ENCODE peak calls at places on chromosomes 13 and 19, in nine cellular contexts. P is cardiac muscle cell; Q is GM20000; S is COR-L47; T is pons; V is EL; C is activated T-cell treated with anti-CD3 and anti-CD28 coated beads for 1 hour; E is activated T-helper 1 cell treated with anti-CD3 and anti-CD28 coated beads, Interleukin-12 subunit alpha, Interleukin-12 subunit beta, Interleukin-2, Interleukin-4 antibody, amounts not matched to agents 30 ng/mL and 10 ng/mL and 1 ng/mL, durations not matched to agents 14 hours and 24 hours and 36 hours; O is astrocyte of the spinal cord. R is an unnamed sample.
A peak's percentile ranks its signal among the peaks of the same experiment; 100 is the strongest.

GRCh38 chr19:12513531-12514061 is 29.0 kb upstream of the ZNF709 start:
- DNase-seq in P (no peak), Q (no peak), S (no peak), T (peak; percentile 32), V (no peak), C (no peak), E (no peak), O (no peak), R (no peak)

GRCh38 chr19:50434525-50434924 is 1.8 kb downstream of the MYBPC2 start:
- DNase-seq in P (no peak), Q (no peak), S (peak; percentile 67), T (no peak), V (no peak), C (no peak), E (no peak), O (no peak), R (no peak)

GRCh38 chr19:18436651-18437478 is 1.1 kb downstream of the ISYNA1 start:
- DNase-seq in P (peak; percentile 97), Q (peak; percentile 97), S (peak; percentile 52), T (peak; percentile 34), V (peak; percentile 89), C (peak; percentile 67), E (peak; percentile 57), O (peak; percentile 86), R (no peak)

GRCh38 chr13:25752957-25753540 is 298.8 kb downstream of the SHISA2 start:
- DNase-seq in P (no peak), Q (no peak), S (no peak), T (no peak), V (peak; percentile 74), C (no peak), E (peak; percentile 35), O (peak; percentile 95), R (no peak)

GRCh38 chr19:2722541-2723344 is 1.6 kb upstream of the DIRAS1 start:
- DNase-seq in P (peak; percentile 34), Q (no peak), S (no peak), T (peak; percentile 39), V (peak; percentile 84), C (no peak), E (no peak), O (peak; percentile 54), R (peak; percentile 39)

GRCh38 chr13:107712145-107712544 is 503.2 kb downstream of the LIG4 start:
- DNase-seq in P (no peak), Q (no peak), S (peak; percentile 25), T (no peak), V (no peak), C (no peak), E (no peak), O (no peak), R (no peak)

GRCh38 chr19:7663711-7664110 is 5.1 kb upstream of the RETN start:
- DNase-seq in P (no peak), Q (no peak), S (no peak), T (no peak), V (no peak), C (no peak), E (no peak), O (no peak), R (no peak)

GRCh38 chr13:109331898-109332297 is 454.5 kb downstream of the IRS2 start:
- DNase-seq in P (no peak), Q (no peak), S (peak; percentile 75), T (no peak), V (peak; percentile 34), C (no peak), E (no peak), O (peak; percentile 87), R (no peak)

GRCh38 chr13:23018143-23018542 is 162.6 kb upstream of the SGCG start:
- DNase-seq in P (no peak), Q (no peak), S (no peak), T (no peak), V (no peak), C (no peak), E (no peak), O (no peak), R (no peak)

R was measured in HL-60.